ENCODE peak calls at places on chromosomes 5 and 9, in six cellular contexts. F is body of pancreas; R is right lobe of liver; M is mesendoderm; H is uterus; E is CD4-positive, alpha-beta T cell. U is an unnamed sample. For H3K27me3, the result is how much of the 10 kb centered on the place peaks cover.

GRCh38 chr5:141565826-141566575 is 52.8 kb downstream of the DIAPH1 start:
- DNase-seq in F (no peak), R (no peak), M (no peak), H (no peak), E (no peak), U (no peak)

GRCh38 chr5:146428658-146429057 is 18.5 kb upstream of the TCERG1 start:
- DNase-seq in F (no peak), R (no peak), M (no peak), H (no peak), E (no peak), U (no peak)

GRCh38 chr5:39863926-39864572 is 439.3 kb upstream of the DAB2 start:
- DNase-seq in F (peak), R (no peak), M (peak), H (no peak), E (no peak), U (no peak)

GRCh38 chr9:97615439-97616072 is 17.6 kb downstream of the TSTD2 start:
- DNase-seq in F (peak), R (peak), M (peak), H (peak), E (peak), U (no peak)

GRCh38 chr5:136781464-136781863 is 416.1 kb upstream of the TRPC7 start:
- DNase-seq in F (no peak), R (no peak), M (no peak), H (no peak), E (no peak), U (no peak)

GRCh38 chr9:88429595-88430430 is 41.6 kb downstream of the SPIN1 start:
- DNase-seq in F (no peak), R (no peak), M (no peak), H (no peak), E (no peak), U (no peak)

GRCh38 chr5:102048940-102049339 is 247.1 kb downstream of the SLCO4C1 start:
- DNase-seq in F (no peak), R (no peak), M (peak), H (no peak), E (no peak), U (no peak)

GRCh38 chr9:71897573-71897972 is 13.4 kb downstream of the ABHD17B start:
- DNase-seq in F (no peak), R (no peak), M (no peak), H (no peak), E (no peak), U (no peak)

GRCh38 chr9:34501889-34502425 is 20.8 kb downstream of the ENHO start:
- DNase-seq in F (peak), R (no peak), M (peak), H (peak), E (no peak), U (no peak)

GRCh38 chr5:58786904-58787303 is 204.0 kb downstream of the RAB3C start:
- DNase-seq in F (no peak), R (no peak), M (no peak), H (no peak), E (no peak), U (no peak)
- H3K27me3 ChIP-seq in F (under half), R (under half), M (under half), H (under half), E (under half), U (under half)

GRCh38 chr5:179184521-179185050 is 124.4 kb downstream of the ZNF354C start:
- DNase-seq in F (no peak), R (no peak), M (no peak), H (no peak), E (no peak), U (no peak)

GRCh38 chr5:179183481-179183880 is 123.3 kb downstream of the ZNF354C start:
- DNase-seq in F (no peak), R (no peak), M (no peak), H (no peak), E (no peak), U (no peak)

GRCh38 chr5:179181988-179182387 is 121.8 kb downstream of the ZNF354C start:
- DNase-seq in F (no peak), R (no peak), M (no peak), H (no peak), E (no peak), U (no peak)

GRCh38 chr5:179180921-179181645 is 120.9 kb downstream of the ZNF354C start:
- DNase-seq in F (no peak), R (no peak), M (no peak), H (no peak), E (no peak), U (no peak)

DNA sequence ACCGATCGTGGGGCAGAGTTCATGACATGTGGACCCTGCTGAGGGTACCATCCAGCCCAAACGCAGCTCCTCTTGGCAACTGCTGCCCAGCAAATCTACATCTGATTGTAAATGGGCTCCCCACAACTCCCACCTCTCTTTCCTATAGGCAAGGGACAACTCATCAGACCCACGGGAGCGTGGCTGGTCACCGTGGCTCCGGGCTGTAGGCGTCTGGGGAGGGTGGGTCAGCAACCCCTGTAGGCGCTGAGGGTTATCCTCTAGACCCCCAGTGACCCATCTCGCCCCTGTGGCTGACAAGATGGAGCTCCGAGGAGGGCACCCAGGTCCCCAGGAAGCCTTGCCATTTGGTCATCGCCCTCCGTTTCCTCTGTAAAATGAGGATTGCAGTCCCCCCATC is 122.4 kb downstream of the ZNF354C start:
- DNase-seq in F (no peak), R (no peak), M (no peak), H (no peak), E (no peak), U (no peak)
- H3K27me3 ChIP-seq in F (under half), R (under half), M (under half), H (under half), E (under half), U (under half)

DNA sequence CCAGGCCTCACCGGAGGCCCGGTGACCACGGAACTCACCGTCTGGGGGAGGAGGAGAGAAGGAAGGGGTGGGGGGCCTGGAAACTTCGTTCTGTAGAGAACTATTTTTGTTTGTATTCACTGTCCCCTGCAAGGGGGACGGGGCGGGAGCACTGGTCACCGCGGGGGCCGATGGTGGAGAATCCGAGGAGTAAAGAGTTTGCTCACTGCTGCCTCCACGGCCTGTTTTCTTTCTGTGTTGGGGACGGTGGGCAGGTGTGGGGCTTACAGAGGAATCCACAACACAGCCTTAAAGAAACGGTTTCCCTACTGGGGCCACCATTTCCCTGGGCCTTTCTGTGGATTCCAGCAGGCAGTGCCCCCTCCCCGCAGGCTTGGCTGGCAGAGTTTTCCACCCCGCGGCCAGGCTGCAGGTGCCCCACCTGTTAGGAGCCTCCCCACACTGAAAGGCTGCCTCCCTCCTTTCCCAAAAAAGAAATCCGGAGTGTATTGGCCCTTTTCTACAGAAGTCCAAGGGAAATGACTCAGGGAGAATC is 80.8 kb downstream of the NTNG2 start:
- DNase-seq in F (peak), R (no peak), M (peak), H (no peak), E (no peak), U (no peak)
- H3K27me3 ChIP-seq in F (under half), R (under half), M (under half), H (under half), E (under half), U (under half)

DNA sequence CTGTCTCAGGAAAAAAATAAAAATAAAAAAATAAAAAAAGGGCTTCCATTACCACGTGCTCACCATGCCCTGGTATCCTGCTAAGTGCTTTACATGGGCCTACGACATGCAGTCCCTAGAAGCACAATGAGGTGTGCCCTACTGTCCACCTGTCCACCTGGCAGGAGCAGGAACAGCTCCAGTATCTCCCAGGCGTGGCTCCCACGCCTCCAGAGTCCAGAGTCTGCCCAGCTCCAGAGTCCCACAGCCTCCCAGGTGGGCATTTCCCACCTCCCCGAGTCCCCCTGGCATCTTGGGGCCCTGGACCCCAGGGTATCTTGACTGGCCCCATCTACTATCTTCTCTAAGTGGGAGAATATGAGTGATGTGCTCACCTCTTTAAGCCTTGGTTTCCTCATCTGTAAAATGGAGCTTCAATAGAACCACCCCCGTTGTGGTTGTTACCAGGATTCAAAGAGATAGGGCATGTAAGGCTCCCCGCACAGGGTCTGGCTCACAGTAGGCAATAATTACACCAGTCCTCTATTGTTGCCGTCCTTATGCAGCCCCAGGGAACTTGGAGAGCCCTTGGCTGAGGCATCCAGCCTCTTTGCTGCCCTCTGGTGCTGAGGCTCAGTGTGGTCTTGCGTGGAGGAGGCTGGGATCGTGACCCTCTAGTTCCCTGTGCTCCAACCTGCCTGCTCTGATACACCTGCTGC is 8.9 kb downstream of the CXCL14 start:
- DNase-seq in F (peak), R (no peak), M (peak), H (no peak), E (no peak), U (peak)
- H3K27me3 ChIP-seq in F (under half), R (under half), M (under half), H (under half), E (under half), U (under half)

GRCh38 chr5:79075646-79076426 is 6.3 kb downstream of the BHMT2 start:
- DNase-seq in F (no peak), R (peak), M (no peak), H (no peak), E (no peak), U (no peak)

GRCh38 chr5:79069488-79070001 is at the start of the genes BHMT2 and DMGDH:
- DNase-seq in F (peak), R (peak), M (no peak), H (peak), E (no peak), U (peak)

GRCh38 chr5:79074641-79075040 is 5.1 kb downstream of the BHMT2 start:
- DNase-seq in F (no peak), R (no peak), M (peak), H (no peak), E (no peak), U (no peak)

GRCh38 chr5:79070002-79070567 is 518 bp downstream of the BHMT2 start:
- DNase-seq in F (no peak), R (peak), M (no peak), H (peak), E (no peak), U (peak)
- H3K27me3 ChIP-seq in F (under half), R (under half), M (under half), H (under half), E (under half), U (under half)

DNA sequence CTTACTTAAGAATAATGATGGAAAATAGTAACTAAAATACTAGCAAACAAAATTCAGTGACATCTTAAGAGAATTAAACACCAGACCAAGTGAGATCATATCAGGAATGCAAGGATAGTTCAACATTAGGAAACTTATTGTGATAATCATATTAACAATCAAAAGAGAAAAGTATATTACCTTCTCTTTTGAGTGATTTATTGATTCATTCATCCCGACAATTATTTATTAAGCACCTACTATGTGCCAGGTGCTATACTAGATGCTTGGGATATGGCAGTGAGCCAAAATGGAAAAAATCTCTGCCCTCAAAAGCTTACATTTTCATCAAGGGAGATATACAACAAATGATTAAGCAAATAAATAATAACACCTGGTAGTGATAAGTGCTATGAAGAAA is 23.7 kb upstream of the PURA start:
- DNase-seq in F (no peak), R (no peak), M (no peak), H (no peak), E (no peak), U (no peak)
- H3K27me3 ChIP-seq in F (under half), R (under half), M (under half), H (under half), E (under half), U (under half)

U was measured in tibial artery.